ENCODE peak calls at places on chromosome 13, in four cellular contexts. E is glutamatergic neuron, R is T-helper 9 cell, I is C1 segment of cervical spinal cord. T is an unnamed sample.

GRCh38 chr13:22017226-22017625 is 346.4 kb downstream of the FGF9 start:
- DNase-seq in I (no peak), E (no peak), R (no peak), T (no peak)

GRCh38 chr13:48138270-48138669 is 43.4 kb upstream of the MED4 start:
- DNase-seq in I (no peak), R (no peak), E (no peak), T (no peak)

GRCh38 chr13:28574617-28575142 is 79.8 kb upstream of the FLT1 start:
- DNase-seq in I (no peak), R (no peak), E (no peak), T (peak; percentile 87)

GRCh38 chr13:63501702-63502101 is 2086.1 kb upstream of the PCDH20 start:
- DNase-seq in E (no peak), I (no peak), R (no peak), T (no peak)

GRCh38 chr13:36531746-36532486 is 99.6 kb downstream of the CCNA1 start:
- DNase-seq in R (no peak), E (no peak), I (no peak), T (no peak)

GRCh38 chr13:49540552-49540951 is 44.8 kb downstream of the PHF11 start:
- DNase-seq in E (no peak), R (no peak), I (no peak), T (no peak)

GRCh38 chr13:39107484-39108040 is 69.3 kb downstream of the NHLRC3 start:
- DNase-seq in E (no peak), I (no peak), R (no peak), T (no peak)

GRCh38 chr13:48994731-48995130 is 19.0 kb downstream of the FNDC3A start:
- DNase-seq in R (no peak), I (no peak), E (no peak), T (no peak)

GRCh38 chr13:31000889-31001288 is 68.4 kb downstream of the TEX26 start:
- DNase-seq in I (no peak), R (no peak), E (no peak), T (no peak)

GRCh38 chr13:81171065-81171647 is 830.2 kb upstream of the SPRY2 start:
- DNase-seq in R (no peak), E (no peak), I (no peak), T (no peak)

GRCh38 chr13:75785130-75785529 is 149.0 kb downstream of the LMO7 start:
- DNase-seq in R (no peak), I (no peak), E (no peak), T (no peak)

GRCh38 chr13:93847162-93847561 is 620.6 kb downstream of the GPC6 start:
- DNase-seq in R (no peak), I (no peak), E (no peak), T (peak; percentile 5)

GRCh38 chr13:113650275-113650674 is 7.7 kb downstream of the ATP4B start:
- DNase-seq in E (no peak), I (no peak), R (no peak), T (no peak)

GRCh38 chr13:99385161-99385560 is 78.0 kb upstream of the GPR183 start:
- DNase-seq in I (no peak), R (no peak), E (no peak), T (no peak)

T was measured in hepatic stellate cell.